ENCODE peak calls at places on chromosomes 12 and 14, in nine cellular contexts. One of them, this sample, is unnamed.

GRCh38 chr12:128578045-128578444 is 245.7 kb downstream of the SLC15A4 start:
- DNase-seq in neuronal stem cell: no peak
- DNase-seq in type B pancreatic cell: no peak
- DNase-seq in SK-N-SH: no peak
- DNase-seq in stimulated activated CD4-positive, alpha-beta T cell treated with anti-CD3 and anti-CD28 coated beads, Interleukin-1b, Interleukin-23, amount 100 ng/mL, for 1 hour: no peak
- DNase-seq in RCC 7860: no peak
- DNase-seq in fibroblast of mammary gland: no peak
- DNase-seq in RWPE1: no peak
- DNase-seq in A549: no peak
- DNase-seq in this sample: no peak

GRCh38 chr12:12744556-12745305 is 27.6 kb downstream of the CDKN1B start:
- DNase-seq in neuronal stem cell: no peak
- DNase-seq in type B pancreatic cell: peak; percentile 11
- DNase-seq in SK-N-SH: no peak
- DNase-seq in stimulated activated CD4-positive, alpha-beta T cell treated with anti-CD3 and anti-CD28 coated beads, Interleukin-1b, Interleukin-23, amount 100 ng/mL, for 1 hour: no peak
- DNase-seq in RCC 7860: no peak
- DNase-seq in fibroblast of mammary gland: no peak
- DNase-seq in RWPE1: no peak
- DNase-seq in A549: no peak
- DNase-seq in this sample: no peak

GRCh38 chr14:39731912-39732311 is 299.7 kb upstream of the FBXO33 start:
- DNase-seq in neuronal stem cell: no peak
- DNase-seq in type B pancreatic cell: no peak
- DNase-seq in SK-N-SH: no peak
- DNase-seq in stimulated activated CD4-positive, alpha-beta T cell treated with anti-CD3 and anti-CD28 coated beads, Interleukin-1b, Interleukin-23, amount 100 ng/mL, for 1 hour: no peak
- DNase-seq in RCC 7860: no peak
- DNase-seq in fibroblast of mammary gland: no peak
- DNase-seq in RWPE1: no peak
- DNase-seq in A549: peak; percentile 14
- DNase-seq in this sample: no peak

GRCh38 chr14:54652890-54653201 is 85.9 kb downstream of the SAMD4A start:
- DNase-seq in neuronal stem cell: no peak
- DNase-seq in type B pancreatic cell: no peak
- DNase-seq in SK-N-SH: no peak
- DNase-seq in stimulated activated CD4-positive, alpha-beta T cell treated with anti-CD3 and anti-CD28 coated beads, Interleukin-1b, Interleukin-23, amount 100 ng/mL, for 1 hour: no peak
- DNase-seq in RCC 7860: no peak
- DNase-seq in fibroblast of mammary gland: no peak
- DNase-seq in RWPE1: no peak
- DNase-seq in A549: no peak
- DNase-seq in this sample: no peak

GRCh38 chr14:32950584-32950983 is 11.9 kb downstream of the NPAS3 start:
- DNase-seq in neuronal stem cell: no peak
- DNase-seq in type B pancreatic cell: no peak
- DNase-seq in SK-N-SH: no peak
- DNase-seq in stimulated activated CD4-positive, alpha-beta T cell treated with anti-CD3 and anti-CD28 coated beads, Interleukin-1b, Interleukin-23, amount 100 ng/mL, for 1 hour: no peak
- DNase-seq in RCC 7860: no peak
- DNase-seq in fibroblast of mammary gland: no peak
- DNase-seq in RWPE1: no peak
- DNase-seq in A549: no peak
- DNase-seq in this sample: no peak

GRCh38 chr14:29608861-29609260 is 318.8 kb downstream of the PRKD1 start:
- DNase-seq in neuronal stem cell: no peak
- DNase-seq in type B pancreatic cell: no peak
- DNase-seq in SK-N-SH: no peak
- DNase-seq in stimulated activated CD4-positive, alpha-beta T cell treated with anti-CD3 and anti-CD28 coated beads, Interleukin-1b, Interleukin-23, amount 100 ng/mL, for 1 hour: no peak
- DNase-seq in RCC 7860: no peak
- DNase-seq in fibroblast of mammary gland: no peak
- DNase-seq in RWPE1: no peak
- DNase-seq in A549: no peak
- DNase-seq in this sample: no peak

GRCh38 chr12:70032076-70032475 is 207.0 kb downstream of the MYRFL start:
- DNase-seq in neuronal stem cell: no peak
- DNase-seq in type B pancreatic cell: no peak
- DNase-seq in SK-N-SH: no peak
- DNase-seq in stimulated activated CD4-positive, alpha-beta T cell treated with anti-CD3 and anti-CD28 coated beads, Interleukin-1b, Interleukin-23, amount 100 ng/mL, for 1 hour: no peak
- DNase-seq in RCC 7860: no peak
- DNase-seq in fibroblast of mammary gland: peak; percentile 37
- DNase-seq in RWPE1: no peak
- DNase-seq in A549: no peak
- DNase-seq in this sample: no peak

GRCh38 chr12:111074559-111074958 is 154.2 kb upstream of the MYL2 start:
- DNase-seq in neuronal stem cell: no peak
- DNase-seq in type B pancreatic cell: no peak
- DNase-seq in SK-N-SH: no peak
- DNase-seq in stimulated activated CD4-positive, alpha-beta T cell treated with anti-CD3 and anti-CD28 coated beads, Interleukin-1b, Interleukin-23, amount 100 ng/mL, for 1 hour: no peak
- DNase-seq in RCC 7860: no peak
- DNase-seq in fibroblast of mammary gland: no peak
- DNase-seq in RWPE1: no peak
- DNase-seq in A549: no peak
- DNase-seq in this sample: no peak

GRCh38 chr12:41907036-41907435 is 237.6 kb downstream of the GXYLT1 start:
- DNase-seq in neuronal stem cell: no peak
- DNase-seq in type B pancreatic cell: no peak
- DNase-seq in SK-N-SH: no peak
- DNase-seq in stimulated activated CD4-positive, alpha-beta T cell treated with anti-CD3 and anti-CD28 coated beads, Interleukin-1b, Interleukin-23, amount 100 ng/mL, for 1 hour: no peak
- DNase-seq in RCC 7860: no peak
- DNase-seq in fibroblast of mammary gland: no peak
- DNase-seq in RWPE1: no peak
- DNase-seq in A549: no peak
- DNase-seq in this sample: peak; percentile 34

GRCh38 chr12:50734409-50735263 is 29.3 kb upstream of the ATF1 start:
- DNase-seq in neuronal stem cell: peak; percentile 35
- DNase-seq in type B pancreatic cell: no peak
- DNase-seq in SK-N-SH: peak; percentile 63
- DNase-seq in stimulated activated CD4-positive, alpha-beta T cell treated with anti-CD3 and anti-CD28 coated beads, Interleukin-1b, Interleukin-23, amount 100 ng/mL, for 1 hour: no peak
- DNase-seq in RCC 7860: no peak
- DNase-seq in fibroblast of mammary gland: peak; percentile 42
- DNase-seq in RWPE1: peak; percentile 26
- DNase-seq in A549: peak; percentile 52
- DNase-seq in this sample: peak; percentile 38

GRCh38 chr12:107390414-107390813 is 295.2 kb upstream of the PWP1 start:
- DNase-seq in neuronal stem cell: no peak
- DNase-seq in type B pancreatic cell: no peak
- DNase-seq in SK-N-SH: no peak
- DNase-seq in stimulated activated CD4-positive, alpha-beta T cell treated with anti-CD3 and anti-CD28 coated beads, Interleukin-1b, Interleukin-23, amount 100 ng/mL, for 1 hour: no peak
- DNase-seq in RCC 7860: no peak
- DNase-seq in fibroblast of mammary gland: no peak
- DNase-seq in RWPE1: no peak
- DNase-seq in A549: no peak
- DNase-seq in this sample: no peak

GRCh38 chr14:24129410-24129998 is 955 bp upstream of the FITM1 start:
- DNase-seq in neuronal stem cell: no peak
- DNase-seq in type B pancreatic cell: no peak
- DNase-seq in SK-N-SH: no peak
- DNase-seq in stimulated activated CD4-positive, alpha-beta T cell treated with anti-CD3 and anti-CD28 coated beads, Interleukin-1b, Interleukin-23, amount 100 ng/mL, for 1 hour: no peak
- DNase-seq in RCC 7860: no peak
- DNase-seq in fibroblast of mammary gland: no peak
- DNase-seq in RWPE1: no peak
- DNase-seq in A549: no peak
- DNase-seq in this sample: no peak

GRCh38 chr12:113604666-113605065 is 133.0 kb upstream of the LHX5 start:
- DNase-seq in neuronal stem cell: no peak
- DNase-seq in type B pancreatic cell: no peak
- DNase-seq in SK-N-SH: no peak
- DNase-seq in stimulated activated CD4-positive, alpha-beta T cell treated with anti-CD3 and anti-CD28 coated beads, Interleukin-1b, Interleukin-23, amount 100 ng/mL, for 1 hour: no peak
- DNase-seq in RCC 7860: no peak
- DNase-seq in fibroblast of mammary gland: no peak
- DNase-seq in RWPE1: no peak
- DNase-seq in A549: no peak
- DNase-seq in this sample: no peak

GRCh38 chr12:117892441-117892840 is 76.3 kb downstream of the KSR2 start:
- DNase-seq in neuronal stem cell: no peak
- DNase-seq in type B pancreatic cell: no peak
- DNase-seq in SK-N-SH: no peak
- DNase-seq in stimulated activated CD4-positive, alpha-beta T cell treated with anti-CD3 and anti-CD28 coated beads, Interleukin-1b, Interleukin-23, amount 100 ng/mL, for 1 hour: no peak
- DNase-seq in RCC 7860: no peak
- DNase-seq in fibroblast of mammary gland: no peak
- DNase-seq in RWPE1: no peak
- DNase-seq in A549: no peak
- DNase-seq in this sample: no peak

GRCh38 chr12:52005903-52006703 is 643 bp upstream of the TAMALIN start:
- DNase-seq in neuronal stem cell: no peak
- DNase-seq in type B pancreatic cell: no peak
- DNase-seq in SK-N-SH: no peak
- DNase-seq in stimulated activated CD4-positive, alpha-beta T cell treated with anti-CD3 and anti-CD28 coated beads, Interleukin-1b, Interleukin-23, amount 100 ng/mL, for 1 hour: no peak
- DNase-seq in RCC 7860: no peak
- DNase-seq in fibroblast of mammary gland: no peak
- DNase-seq in RWPE1: no peak
- DNase-seq in A549: no peak
- DNase-seq in this sample: peak; percentile 70

GRCh38 chr14:105275267-105275946 is 25.4 kb downstream of the BRF1 start:
- DNase-seq in neuronal stem cell: no peak
- DNase-seq in type B pancreatic cell: no peak
- DNase-seq in SK-N-SH: no peak
- DNase-seq in stimulated activated CD4-positive, alpha-beta T cell treated with anti-CD3 and anti-CD28 coated beads, Interleukin-1b, Interleukin-23, amount 100 ng/mL, for 1 hour: no peak
- DNase-seq in RCC 7860: no peak
- DNase-seq in fibroblast of mammary gland: peak; percentile 94
- DNase-seq in RWPE1: no peak
- DNase-seq in A549: no peak
- DNase-seq in this sample: no peak

GRCh38 chr12:29234965-29235364 is 85.9 kb downstream of the FAR2 start:
- DNase-seq in neuronal stem cell: no peak
- DNase-seq in type B pancreatic cell: no peak
- DNase-seq in SK-N-SH: no peak
- DNase-seq in stimulated activated CD4-positive, alpha-beta T cell treated with anti-CD3 and anti-CD28 coated beads, Interleukin-1b, Interleukin-23, amount 100 ng/mL, for 1 hour: no peak
- DNase-seq in RCC 7860: no peak
- DNase-seq in fibroblast of mammary gland: peak; percentile 68
- DNase-seq in RWPE1: peak; percentile 13
- DNase-seq in A549: no peak
- DNase-seq in this sample: no peak

GRCh38 chr12:75964150-75964549 is 67.4 kb downstream of the PHLDA1 start:
- DNase-seq in neuronal stem cell: no peak
- DNase-seq in type B pancreatic cell: no peak
- DNase-seq in SK-N-SH: no peak
- DNase-seq in stimulated activated CD4-positive, alpha-beta T cell treated with anti-CD3 and anti-CD28 coated beads, Interleukin-1b, Interleukin-23, amount 100 ng/mL, for 1 hour: no peak
- DNase-seq in RCC 7860: no peak
- DNase-seq in fibroblast of mammary gland: no peak
- DNase-seq in RWPE1: no peak
- DNase-seq in A549: peak; percentile 46
- DNase-seq in this sample: no peak

GRCh38 chr12:47079894-47080724 is at the start of gene AMIGO2:
- DNase-seq in neuronal stem cell: peak; percentile 46
- DNase-seq in type B pancreatic cell: peak; percentile 69
- DNase-seq in SK-N-SH: no peak
- DNase-seq in stimulated activated CD4-positive, alpha-beta T cell treated with anti-CD3 and anti-CD28 coated beads, Interleukin-1b, Interleukin-23, amount 100 ng/mL, for 1 hour: peak; percentile 18
- DNase-seq in RCC 7860: peak; percentile 64
- DNase-seq in fibroblast of mammary gland: peak; percentile 46
- DNase-seq in RWPE1: peak; percentile 69
- DNase-seq in A549: peak; percentile 95
- DNase-seq in this sample: no peak

GRCh38 chr12:49922349-49923034 is 18.8 kb upstream of the FAIM2 start:
- DNase-seq in neuronal stem cell: no peak
- DNase-seq in type B pancreatic cell: no peak
- DNase-seq in SK-N-SH: no peak
- DNase-seq in stimulated activated CD4-positive, alpha-beta T cell treated with anti-CD3 and anti-CD28 coated beads, Interleukin-1b, Interleukin-23, amount 100 ng/mL, for 1 hour: no peak
- DNase-seq in RCC 7860: no peak
- DNase-seq in fibroblast of mammary gland: no peak
- DNase-seq in RWPE1: no peak
- DNase-seq in A549: no peak
- DNase-seq in this sample: no peak

GRCh38 chr12:100858658-100859057 is 64.1 kb downstream of the ANO4 start:
- DNase-seq in neuronal stem cell: no peak
- DNase-seq in type B pancreatic cell: no peak
- DNase-seq in SK-N-SH: no peak
- DNase-seq in stimulated activated CD4-positive, alpha-beta T cell treated with anti-CD3 and anti-CD28 coated beads, Interleukin-1b, Interleukin-23, amount 100 ng/mL, for 1 hour: no peak
- DNase-seq in RCC 7860: no peak
- DNase-seq in fibroblast of mammary gland: peak; percentile 81
- DNase-seq in RWPE1: no peak
- DNase-seq in A549: no peak
- DNase-seq in this sample: no peak

GRCh38 chr14:90483551-90483950 is 86.7 kb downstream of the CALM1 start:
- DNase-seq in neuronal stem cell: no peak
- DNase-seq in type B pancreatic cell: peak; percentile 58
- DNase-seq in SK-N-SH: no peak
- DNase-seq in stimulated activated CD4-positive, alpha-beta T cell treated with anti-CD3 and anti-CD28 coated beads, Interleukin-1b, Interleukin-23, amount 100 ng/mL, for 1 hour: no peak
- DNase-seq in RCC 7860: no peak
- DNase-seq in fibroblast of mammary gland: no peak
- DNase-seq in RWPE1: peak; percentile 26
- DNase-seq in A549: no peak
- DNase-seq in this sample: no peak

GRCh38 chr12:104439137-104439536 is 17.6 kb upstream of the CHST11 start:
- DNase-seq in neuronal stem cell: no peak
- DNase-seq in type B pancreatic cell: no peak
- DNase-seq in SK-N-SH: no peak
- DNase-seq in stimulated activated CD4-positive, alpha-beta T cell treated with anti-CD3 and anti-CD28 coated beads, Interleukin-1b, Interleukin-23, amount 100 ng/mL, for 1 hour: no peak
- DNase-seq in RCC 7860: no peak
- DNase-seq in fibroblast of mammary gland: no peak
- DNase-seq in RWPE1: no peak
- DNase-seq in A549: no peak
- DNase-seq in this sample: no peak

GRCh38 chr12:9919443-9919842 is 12.7 kb downstream of the CLEC2A start:
- DNase-seq in neuronal stem cell: no peak
- DNase-seq in type B pancreatic cell: no peak
- DNase-seq in SK-N-SH: no peak
- DNase-seq in stimulated activated CD4-positive, alpha-beta T cell treated with anti-CD3 and anti-CD28 coated beads, Interleukin-1b, Interleukin-23, amount 100 ng/mL, for 1 hour: no peak
- DNase-seq in RCC 7860: no peak
- DNase-seq in fibroblast of mammary gland: no peak
- DNase-seq in RWPE1: no peak
- DNase-seq in A549: no peak
- DNase-seq in this sample: no peak

GRCh38 chr12:65881348-65881961 is 57.2 kb downstream of the HMGA2 start:
- DNase-seq in neuronal stem cell: no peak
- DNase-seq in type B pancreatic cell: no peak
- DNase-seq in SK-N-SH: no peak
- DNase-seq in stimulated activated CD4-positive, alpha-beta T cell treated with anti-CD3 and anti-CD28 coated beads, Interleukin-1b, Interleukin-23, amount 100 ng/mL, for 1 hour: no peak
- DNase-seq in RCC 7860: no peak
- DNase-seq in fibroblast of mammary gland: peak; percentile 89
- DNase-seq in RWPE1: no peak
- DNase-seq in A549: no peak
- DNase-seq in this sample: no peak

GRCh38 chr12:41061189-41061588 is 126.9 kb upstream of the PDZRN4 start:
- DNase-seq in neuronal stem cell: no peak
- DNase-seq in type B pancreatic cell: no peak
- DNase-seq in SK-N-SH: no peak
- DNase-seq in stimulated activated CD4-positive, alpha-beta T cell treated with anti-CD3 and anti-CD28 coated beads, Interleukin-1b, Interleukin-23, amount 100 ng/mL, for 1 hour: no peak
- DNase-seq in RCC 7860: no peak
- DNase-seq in fibroblast of mammary gland: no peak
- DNase-seq in RWPE1: no peak
- DNase-seq in A549: no peak
- DNase-seq in this sample: no peak

GRCh38 chr14:68036203-68036602 is 216.6 kb downstream of the RAD51B start:
- DNase-seq in neuronal stem cell: no peak
- DNase-seq in type B pancreatic cell: no peak
- DNase-seq in SK-N-SH: no peak
- DNase-seq in stimulated activated CD4-positive, alpha-beta T cell treated with anti-CD3 and anti-CD28 coated beads, Interleukin-1b, Interleukin-23, amount 100 ng/mL, for 1 hour: no peak
- DNase-seq in RCC 7860: no peak
- DNase-seq in fibroblast of mammary gland: no peak
- DNase-seq in RWPE1: no peak
- DNase-seq in A549: no peak
- DNase-seq in this sample: no peak

GRCh38 chr14:92491782-92492181 is 21.8 kb upstream of the RIN3 start:
- DNase-seq in neuronal stem cell: no peak
- DNase-seq in type B pancreatic cell: no peak
- DNase-seq in SK-N-SH: no peak
- DNase-seq in stimulated activated CD4-positive, alpha-beta T cell treated with anti-CD3 and anti-CD28 coated beads, Interleukin-1b, Interleukin-23, amount 100 ng/mL, for 1 hour: no peak
- DNase-seq in RCC 7860: no peak
- DNase-seq in fibroblast of mammary gland: no peak
- DNase-seq in RWPE1: no peak
- DNase-seq in A549: no peak
- DNase-seq in this sample: no peak

This sample was measured in SK-N-DZ.